ENCODE peak calls at places on chromosomes 16 and 17, in six cellular contexts. W, U, J, B, Q and O are unnamed samples.

GRCh38 chr16:12801511-12802042 is 2.1 kb downstream of the CPPED1 start:
- DNase-seq in W (no peak), U (no peak), J (peak; percentile 34), B (no peak), Q (no peak), O (no peak)

GRCh38 chr17:45224671-45225050 is 3.0 kb downstream of the FMNL1 start:
- DNase-seq in W (peak; percentile 49), U (no peak), J (no peak), B (no peak), Q (no peak), O (no peak)

GRCh38 chr16:17339764-17340541 is 130.8 kb downstream of the XYLT1 start:
- DNase-seq in W (no peak), U (peak; percentile 20), J (no peak), B (no peak), Q (no peak), O (no peak)

GRCh38 chr17:31130286-31131224 is 35.8 kb downstream of the NF1 start:
- DNase-seq in W (no peak), U (no peak), J (no peak), B (no peak), Q (no peak), O (no peak)

GRCh38 chr16:24015923-24016322 is 180.1 kb downstream of the PRKCB start:
- DNase-seq in W (no peak), U (no peak), J (no peak), B (no peak), Q (no peak), O (no peak)

GRCh38 chr17:61401280-61402072 is 1.8 kb downstream of the TBX2 start:
- DNase-seq in W (no peak), U (no peak), J (no peak), B (peak; percentile 67), Q (no peak), O (no peak)

GRCh38 chr16:85573045-85573695 is 40.0 kb upstream of the GSE1 start:
- DNase-seq in W (no peak), U (no peak), J (no peak), B (no peak), Q (no peak), O (no peak)

GRCh38 chr16:58815188-58815888 is 81.2 kb upstream of the GOT2 start:
- DNase-seq in W (no peak), U (no peak), J (no peak), B (no peak), Q (no peak), O (no peak)

GRCh38 chr16:84596801-84597517 is 20.9 kb downstream of the COTL1 start:
- DNase-seq in W (no peak), U (no peak), J (no peak), B (no peak), Q (no peak), O (no peak)

GRCh38 chr17:49461580-49461979 is 33.5 kb upstream of the NGFR start:
- DNase-seq in W (no peak), U (no peak), J (no peak), B (no peak), Q (no peak), O (no peak)

GRCh38 chr17:44334315-44335181 is 9.9 kb upstream of the SLC25A39 start:
- DNase-seq in W (no peak), U (no peak), J (no peak), B (no peak), Q (no peak), O (no peak)

GRCh38 chr17:43714338-43715149 is 44.0 kb downstream of the SOST start:
- DNase-seq in W (no peak), U (no peak), J (no peak), B (no peak), Q (no peak), O (no peak)

GRCh38 chr16:70685938-70686375 is at the start of gene MTSS2:
- DNase-seq in W (peak; percentile 40), U (peak; percentile 95), J (peak; percentile 83), B (peak; percentile 96), Q (no peak), O (no peak)

GRCh38 chr16:66304961-66305360 is 61.5 kb upstream of the CDH5 start:
- DNase-seq in W (no peak), U (no peak), J (no peak), B (no peak), Q (no peak), O (no peak)

GRCh38 chr17:22703204-22703603 is 1010.9 kb downstream of the KCNJ18 start:
- DNase-seq in W (no peak), U (no peak), J (no peak), B (no peak), Q (peak; percentile 50), O (no peak)

GRCh38 chr17:65918921-65919546 is 272.9 kb downstream of the CEP112 start:
- DNase-seq in W (no peak), U (peak; percentile 13), J (no peak), B (no peak), Q (no peak), O (no peak)
- H3K27ac ChIP-seq in W (no peak overlapping the region), U (peak overlapping the region; percentile 0), J (no peak overlapping the region), B (no peak overlapping the region), Q (no peak overlapping the region), O (no peak overlapping the region)

DNA sequence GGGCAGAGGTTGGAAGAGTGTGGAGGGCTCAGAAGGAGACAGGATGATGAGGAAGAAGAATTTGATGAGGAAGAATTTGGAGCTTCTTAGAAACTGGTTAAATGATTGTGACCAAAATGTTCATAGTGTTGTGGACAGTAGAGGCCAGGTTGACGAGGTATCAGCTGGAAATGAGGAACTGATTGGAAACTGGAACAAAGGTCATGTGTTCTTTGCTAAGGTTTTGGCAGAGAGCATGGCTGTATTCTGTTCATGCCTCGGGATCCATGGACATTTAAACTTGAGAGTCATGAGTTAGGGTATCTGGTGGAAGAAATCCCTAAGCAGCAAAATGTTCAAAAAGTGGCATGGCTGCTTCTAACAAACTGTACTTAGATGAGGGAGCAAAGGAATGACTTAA is 19.3 kb downstream of the CHMP6 start:
- DNase-seq in W (no peak), U (no peak), J (no peak), B (no peak), Q (no peak), O (no peak)
- TF ChIP-seq CTCF in W (no peak), U (no peak), J (no peak), B (no peak), Q (no peak), O (no peak)

DNA sequence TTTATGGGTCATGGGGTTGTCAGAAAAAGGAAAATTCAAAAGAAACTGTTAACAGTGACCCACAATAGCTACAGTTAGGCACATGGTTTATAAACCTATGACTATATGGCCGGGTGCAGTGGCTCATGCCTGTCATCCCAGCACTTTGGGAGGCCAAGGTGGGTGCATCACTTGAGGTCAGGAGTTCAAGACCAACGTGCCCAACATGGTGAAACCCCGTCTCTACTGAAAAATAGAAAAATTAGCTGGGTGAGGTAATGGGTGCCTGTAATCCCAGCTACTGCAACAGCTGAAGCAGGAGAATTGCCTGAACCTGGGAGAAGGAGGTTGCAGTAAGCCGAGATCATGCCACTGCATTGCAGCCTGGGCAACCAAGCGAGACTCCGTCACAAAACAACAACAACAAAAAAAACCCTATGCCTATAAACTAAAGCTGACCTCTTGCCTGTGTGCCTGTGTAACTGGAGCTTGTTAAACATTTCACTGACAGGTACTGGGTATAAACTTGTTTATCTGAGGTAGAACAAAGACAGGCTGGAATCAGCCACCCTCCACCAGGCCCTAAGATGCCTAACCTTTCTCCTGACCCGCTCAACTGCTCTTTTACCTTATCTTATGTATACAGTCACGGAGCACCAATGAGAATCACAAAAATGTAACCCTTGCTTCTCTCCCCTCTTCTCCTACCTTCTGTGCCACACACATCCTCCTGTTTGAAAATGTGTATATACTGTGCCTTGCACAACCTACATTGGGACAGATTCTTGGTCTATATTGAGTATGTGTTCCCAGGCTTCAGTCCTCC is 62.9 kb upstream of the ATF7IP2 start:
- DNase-seq in W (no peak), U (peak; percentile 22), J (no peak), B (no peak), Q (no peak), O (no peak)
- H3K27ac ChIP-seq in W (no peak overlapping the region), U (peak overlapping the region; percentile 69), J (peak overlapping the region; percentile 78), B (no peak overlapping the region), Q (no peak overlapping the region), O (no peak overlapping the region)

DNA sequence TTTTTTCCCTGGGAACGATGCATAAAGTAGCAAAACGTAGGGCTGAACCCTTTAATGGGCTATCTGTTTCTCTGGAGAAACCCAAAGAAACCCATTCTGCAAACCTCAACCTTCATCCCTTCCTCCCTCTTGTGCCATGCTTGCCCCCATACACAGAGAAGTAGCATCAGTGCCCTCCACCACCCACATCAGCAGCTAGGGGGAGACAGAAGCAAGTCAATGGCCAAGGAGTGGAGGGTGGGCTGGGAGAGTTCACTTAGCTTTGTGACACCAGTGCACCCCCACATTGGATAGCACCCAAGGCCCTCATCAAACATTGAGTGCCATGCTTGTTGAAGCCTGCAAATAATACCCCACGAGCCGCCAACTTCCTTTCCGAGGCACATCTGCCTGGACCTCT is 282.4 kb downstream of the ABCC12 start:
- DNase-seq in W (no peak), U (no peak), J (no peak), B (no peak), Q (no peak), O (no peak)
- TF ChIP-seq CTCF in W (no peak), U (no peak), J (no peak), B (no peak), Q (no peak), O (no peak)

DNA sequence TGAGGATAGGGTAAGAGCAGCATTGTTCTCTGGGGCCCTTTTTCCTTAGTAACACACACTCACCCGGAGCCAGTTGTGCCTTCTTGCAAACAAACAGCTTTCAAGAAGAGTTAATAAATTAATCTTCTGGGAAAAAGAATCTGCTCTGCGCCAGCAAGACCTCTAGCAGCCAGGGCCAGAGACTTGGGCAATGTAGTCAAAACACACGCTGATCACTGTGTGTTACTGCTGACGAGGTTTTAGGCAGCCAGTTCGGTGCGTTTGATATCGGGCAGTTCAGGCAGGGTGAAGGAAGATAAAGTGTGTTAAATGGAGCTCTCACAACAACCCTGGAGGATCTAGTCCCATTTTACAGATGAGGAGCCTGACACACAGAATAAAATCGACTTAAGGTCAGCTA is 49.0 kb downstream of the MSI2 start:
- DNase-seq in W (no peak), U (no peak), J (no peak), B (no peak), Q (no peak), O (no peak)
- H3K27ac ChIP-seq in W (no peak overlapping the region), U (no peak overlapping the region), J (no peak overlapping the region), B (no peak overlapping the region), Q (no peak overlapping the region), O (no peak overlapping the region)

DNA sequence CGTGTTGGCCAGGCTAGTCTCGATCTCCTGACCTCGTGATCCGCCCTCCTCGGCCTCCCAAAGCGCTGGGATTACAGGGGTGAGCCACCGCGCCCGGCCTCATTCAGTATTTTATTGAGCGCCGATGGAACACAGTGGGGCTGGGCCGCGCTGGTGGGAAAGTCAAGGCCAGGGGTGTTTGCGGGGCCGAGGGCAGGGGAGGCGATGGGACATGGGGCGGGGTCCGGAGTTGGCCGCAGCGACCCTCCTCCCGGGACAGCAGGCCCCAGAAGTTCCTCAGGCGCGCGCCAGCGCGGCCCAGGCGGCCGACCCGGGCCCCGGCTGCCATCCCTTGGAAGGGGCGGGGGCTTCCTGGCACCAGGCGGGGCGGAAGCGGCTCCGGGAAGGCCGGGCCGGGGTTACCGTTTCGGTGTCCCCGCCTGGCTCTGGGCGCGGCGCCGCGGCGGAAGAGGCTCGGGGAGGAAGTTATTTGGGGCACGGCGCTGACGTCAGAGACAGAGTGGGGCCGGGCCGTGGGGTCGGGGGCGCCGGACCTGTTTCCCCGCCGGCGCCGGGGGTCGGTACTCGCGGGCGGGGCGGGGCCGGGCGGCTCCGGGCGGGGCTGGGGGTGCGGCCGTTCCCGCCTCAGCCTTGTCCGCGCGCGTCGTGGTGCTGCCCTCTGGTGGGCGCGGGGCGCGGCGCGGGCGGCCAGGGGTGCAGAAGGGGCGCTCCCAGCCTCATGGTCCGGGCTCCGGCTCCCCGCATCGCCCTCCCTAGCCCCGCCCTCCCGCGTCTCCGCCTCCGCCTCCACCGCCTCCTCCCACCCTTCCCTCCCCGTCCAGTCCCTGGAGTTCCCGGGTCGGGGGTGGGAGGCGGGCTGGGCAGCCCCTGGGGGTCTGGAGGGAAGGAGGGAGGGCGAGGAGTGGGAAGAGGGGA is 952 bp upstream of the PRSS27 start:
- DNase-seq in W (peak; percentile 78), U (peak; percentile 96), J (peak; percentile 84), B (peak; percentile 96), Q (peak; percentile 95), O (peak; percentile 88)
- TF ChIP-seq CTCF in W (peak; percentile 77), U (peak; percentile 64), J (peak; percentile 52), B (peak; percentile 83), Q (peak; percentile 81), O (peak; percentile 59)